ENCODE peak calls at places on chromosomes 4 and X, in seven cellular contexts. B is activated T-cell treated with anti-CD3 and anti-CD28 coated beads, Interleukin-2, amount 50 U/mL, for 72 hours; N is NCI-H2029 treated with DMSO at 0.1 percent for 48 hours; T is HT1080; O is Karpas-422; M is tibial artery; R is HFFc6. C is an unnamed sample.

GRCh38 chr4:121243476-121243875 is 79.4 kb upstream of the TNIP3 start:
- DNase-seq in B (peak), N (no peak), T (no peak), O (no peak), M (no peak), R (no peak), C (no peak)

GRCh38 chr4:172344266-172344772 is 531.1 kb downstream of the GALNTL6 start:
- DNase-seq in B (no peak), N (no peak), T (no peak), O (no peak), M (no peak), R (no peak), C (no peak)

GRCh38 chr4:52037730-52038108 is 380 bp downstream of the SGCB start:
- DNase-seq in B (no peak), N (no peak), T (peak), O (peak), M (peak), R (peak), C (peak)

GRCh38 chr4:53863163-53863562 is 201.2 kb downstream of the CHIC2 start:
- DNase-seq in B (no peak), N (no peak), T (no peak), O (no peak), M (peak), R (no peak), C (peak)

GRCh38 chr4:19945979-19946380 is 305.7 kb upstream of the SLIT2 start:
- DNase-seq in B (no peak), N (no peak), T (peak), O (no peak), M (no peak), R (peak), C (peak)

GRCh38 chr4:147994076-147994475 is 262.2 kb downstream of the ARHGAP10 start:
- DNase-seq in B (no peak), N (no peak), T (peak), O (no peak), M (no peak), R (no peak), C (no peak)

GRCh38 chr4:102684605-102685052 is 76.1 kb downstream of the MANBA start:
- DNase-seq in B (no peak), N (no peak), T (peak), O (no peak), M (no peak), R (peak), C (no peak)

GRCh38 chr4:3287271-3287971 is 5.4 kb upstream of the RGS12 start:
- DNase-seq in B (no peak), N (no peak), T (no peak), O (no peak), M (peak), R (no peak), C (no peak)

GRCh38 chr4:173365359-173365996 is 5.3 kb upstream of the SAP30 start:
- DNase-seq in B (no peak), N (peak), T (no peak), O (no peak), M (no peak), R (no peak), C (no peak)

GRCh38 chr4:182862166-182862875 is 54.9 kb downstream of the DCTD start:
- DNase-seq in B (no peak), N (peak), T (no peak), O (no peak), M (no peak), R (no peak), C (no peak)

GRCh38 chr4:173121044-173121685 is 47.4 kb upstream of the GALNT7 start:
- DNase-seq in B (no peak), N (no peak), T (peak), O (no peak), M (no peak), R (no peak), C (peak)

GRCh38 chr4:184958127-184958806 is 60.0 kb upstream of the HELT start:
- DNase-seq in B (no peak), N (no peak), T (no peak), O (no peak), M (no peak), R (no peak), C (no peak)

GRCh38 chr4:61200991-61201526 is 933 bp downstream of the ADGRL3 start:
- DNase-seq in B (no peak), N (no peak), T (peak), O (no peak), M (peak), R (no peak), C (peak)

GRCh38 chr4:103076777-103077347 is 301 bp upstream of the SLC9B2 start:
- DNase-seq in B (no peak), N (no peak), T (no peak), O (peak), M (no peak), R (no peak), C (no peak)

GRCh38 chr4:79609853-79610252 is 201.8 kb upstream of the GK2 start:
- DNase-seq in B (no peak), N (no peak), T (no peak), O (no peak), M (no peak), R (no peak), C (no peak)

GRCh38 chr4:48388504-48389154 is 47.3 kb downstream of the SLAIN2 start:
- DNase-seq in B (no peak), N (no peak), T (no peak), O (no peak), M (no peak), R (peak), C (peak)

GRCh38 chr4:100879471-100879870 is 361.6 kb upstream of the EMCN start:
- DNase-seq in B (no peak), N (no peak), T (no peak), O (no peak), M (no peak), R (no peak), C (no peak)

GRCh38 chr4:111542056-111542455 is 603.2 kb upstream of the FAM241A start:
- DNase-seq in B (no peak), N (no peak), T (no peak), O (no peak), M (no peak), R (no peak), C (peak)

GRCh38 chrX:23667239-23668177 is at the start of gene PRDX4:
- DNase-seq in B (peak), N (peak), T (peak), O (peak), M (peak), R (peak), C (peak)

GRCh38 chr4:183097251-183098079 is 1.6 kb upstream of the WWC2 start:
- DNase-seq in B (peak), N (no peak), T (no peak), O (no peak), M (peak), R (no peak), C (no peak)

GRCh38 chrX:20620301-20620700 is 353.6 kb upstream of the RPS6KA3 start:
- DNase-seq in B (no peak), N (no peak), T (peak), O (no peak), M (no peak), R (no peak), C (peak)

GRCh38 chr4:51872283-51872997 is 29.5 kb downstream of the DCUN1D4 start:
- DNase-seq in B (no peak), N (no peak), T (no peak), O (no peak), M (no peak), R (no peak), C (no peak)

GRCh38 chrX:78019586-78020483 is 50.4 kb upstream of the PGAM4 start:
- DNase-seq in B (no peak), N (no peak), T (no peak), O (no peak), M (no peak), R (no peak), C (no peak)

GRCh38 chr4:1887065-1887464 is 15.9 kb downstream of the NSD2 start:
- DNase-seq in B (no peak), N (no peak), T (no peak), O (no peak), M (no peak), R (no peak), C (no peak)

GRCh38 chr4:55308071-55308470 is 38.0 kb upstream of the SRD5A3 start:
- DNase-seq in B (no peak), N (no peak), T (no peak), O (no peak), M (no peak), R (no peak), C (no peak)

GRCh38 chr4:54118850-54119589 is 19.1 kb downstream of the GSX2 start:
- DNase-seq in B (no peak), N (no peak), T (peak), O (no peak), M (no peak), R (no peak), C (no peak)